ENCODE peak calls at places on chromosomes 12 and 14, in ten cellular contexts. One of them, this sample, is unnamed.
A peak's percentile ranks its signal among the peaks of the same experiment; 100 is the strongest.

GRCh38 chr14:89911018-89911919 is 43.3 kb downstream of the EFCAB11 start:
- DNase-seq in NCI-H1105 treated with DMSO at 0.1 percent for 48 hours: peak; percentile 12
- DNase-seq in GM12878: no peak
- DNase-seq in activated naive CD8-positive, alpha-beta T cell treated with anti-CD3 and anti-CD28 coated beads, Interleukin-2, amount 50 U/mL, for 24 hours: no peak
- DNase-seq in NAMALWA: no peak
- DNase-seq in skeletal muscle cell: no peak
- DNase-seq in fibroblast of gingiva: peak; percentile 84
- DNase-seq in progenitor cell of endocrine pancreas: no peak
- DNase-seq in T-helper 1 cell: no peak
- DNase-seq in HTR-8/SVneo: no peak
- DNase-seq in this sample: no peak

GRCh38 chr14:104687601-104688504 is 1.6 kb upstream of the INF2 start:
- DNase-seq in NCI-H1105 treated with DMSO at 0.1 percent for 48 hours: peak; percentile 66
- DNase-seq in GM12878: no peak
- DNase-seq in activated naive CD8-positive, alpha-beta T cell treated with anti-CD3 and anti-CD28 coated beads, Interleukin-2, amount 50 U/mL, for 24 hours: no peak
- DNase-seq in NAMALWA: no peak
- DNase-seq in skeletal muscle cell: no peak
- DNase-seq in fibroblast of gingiva: no peak
- DNase-seq in progenitor cell of endocrine pancreas: peak; percentile 53
- DNase-seq in T-helper 1 cell: no peak
- DNase-seq in HTR-8/SVneo: peak; percentile 88
- DNase-seq in this sample: no peak

GRCh38 chr12:63326260-63326659 is 175.3 kb upstream of the AVPR1A start:
- DNase-seq in NCI-H1105 treated with DMSO at 0.1 percent for 48 hours: no peak
- DNase-seq in GM12878: no peak
- DNase-seq in activated naive CD8-positive, alpha-beta T cell treated with anti-CD3 and anti-CD28 coated beads, Interleukin-2, amount 50 U/mL, for 24 hours: no peak
- DNase-seq in NAMALWA: no peak
- DNase-seq in skeletal muscle cell: no peak
- DNase-seq in fibroblast of gingiva: no peak
- DNase-seq in progenitor cell of endocrine pancreas: no peak
- DNase-seq in T-helper 1 cell: no peak
- DNase-seq in HTR-8/SVneo: no peak
- DNase-seq in this sample: no peak

GRCh38 chr14:24483604-24484252 is 24.3 kb downstream of the CMA1 start:
- DNase-seq in NCI-H1105 treated with DMSO at 0.1 percent for 48 hours: no peak
- DNase-seq in GM12878: no peak
- DNase-seq in activated naive CD8-positive, alpha-beta T cell treated with anti-CD3 and anti-CD28 coated beads, Interleukin-2, amount 50 U/mL, for 24 hours: no peak
- DNase-seq in NAMALWA: peak; percentile 11
- DNase-seq in skeletal muscle cell: peak; percentile 8
- DNase-seq in fibroblast of gingiva: no peak
- DNase-seq in progenitor cell of endocrine pancreas: no peak
- DNase-seq in T-helper 1 cell: no peak
- DNase-seq in HTR-8/SVneo: no peak
- DNase-seq in this sample: no peak

GRCh38 chr14:103825103-103825502 is 22.3 kb downstream of the PPP1R13B start:
- DNase-seq in NCI-H1105 treated with DMSO at 0.1 percent for 48 hours: no peak
- DNase-seq in GM12878: no peak
- DNase-seq in activated naive CD8-positive, alpha-beta T cell treated with anti-CD3 and anti-CD28 coated beads, Interleukin-2, amount 50 U/mL, for 24 hours: no peak
- DNase-seq in NAMALWA: no peak
- DNase-seq in skeletal muscle cell: no peak
- DNase-seq in fibroblast of gingiva: no peak
- DNase-seq in progenitor cell of endocrine pancreas: no peak
- DNase-seq in T-helper 1 cell: no peak
- DNase-seq in HTR-8/SVneo: no peak
- DNase-seq in this sample: no peak

GRCh38 chr12:92472198-92472597 is 230.6 kb upstream of the PLEKHG7 start:
- DNase-seq in NCI-H1105 treated with DMSO at 0.1 percent for 48 hours: no peak
- DNase-seq in GM12878: no peak
- DNase-seq in activated naive CD8-positive, alpha-beta T cell treated with anti-CD3 and anti-CD28 coated beads, Interleukin-2, amount 50 U/mL, for 24 hours: no peak
- DNase-seq in NAMALWA: no peak
- DNase-seq in skeletal muscle cell: no peak
- DNase-seq in fibroblast of gingiva: no peak
- DNase-seq in progenitor cell of endocrine pancreas: no peak
- DNase-seq in T-helper 1 cell: no peak
- DNase-seq in HTR-8/SVneo: no peak
- DNase-seq in this sample: no peak

GRCh38 chr12:62192486-62193250 is 67.5 kb upstream of the USP15 start:
- DNase-seq in NCI-H1105 treated with DMSO at 0.1 percent for 48 hours: peak; percentile 68
- DNase-seq in GM12878: peak; percentile 20
- DNase-seq in activated naive CD8-positive, alpha-beta T cell treated with anti-CD3 and anti-CD28 coated beads, Interleukin-2, amount 50 U/mL, for 24 hours: peak; percentile 30
- DNase-seq in NAMALWA: peak; percentile 85
- DNase-seq in skeletal muscle cell: peak; percentile 54
- DNase-seq in fibroblast of gingiva: peak; percentile 75
- DNase-seq in progenitor cell of endocrine pancreas: peak; percentile 52
- DNase-seq in T-helper 1 cell: no peak
- DNase-seq in HTR-8/SVneo: peak; percentile 81
- DNase-seq in this sample: peak; percentile 46

GRCh38 chr12:110983811-110984210 is 63.4 kb upstream of the MYL2 start:
- DNase-seq in NCI-H1105 treated with DMSO at 0.1 percent for 48 hours: no peak
- DNase-seq in GM12878: no peak
- DNase-seq in activated naive CD8-positive, alpha-beta T cell treated with anti-CD3 and anti-CD28 coated beads, Interleukin-2, amount 50 U/mL, for 24 hours: no peak
- DNase-seq in NAMALWA: no peak
- DNase-seq in skeletal muscle cell: no peak
- DNase-seq in fibroblast of gingiva: no peak
- DNase-seq in progenitor cell of endocrine pancreas: no peak
- DNase-seq in T-helper 1 cell: no peak
- DNase-seq in HTR-8/SVneo: no peak
- DNase-seq in this sample: no peak

GRCh38 chr14:91169951-91170350 is 56.1 kb downstream of the DGLUCY start:
- DNase-seq in NCI-H1105 treated with DMSO at 0.1 percent for 48 hours: no peak
- DNase-seq in GM12878: no peak
- DNase-seq in activated naive CD8-positive, alpha-beta T cell treated with anti-CD3 and anti-CD28 coated beads, Interleukin-2, amount 50 U/mL, for 24 hours: no peak
- DNase-seq in NAMALWA: no peak
- DNase-seq in skeletal muscle cell: no peak
- DNase-seq in fibroblast of gingiva: no peak
- DNase-seq in progenitor cell of endocrine pancreas: no peak
- DNase-seq in T-helper 1 cell: no peak
- DNase-seq in HTR-8/SVneo: no peak
- DNase-seq in this sample: no peak

GRCh38 chr12:31722580-31722979 is 6.2 kb downstream of the AMN1 start:
- DNase-seq in NCI-H1105 treated with DMSO at 0.1 percent for 48 hours: no peak
- DNase-seq in GM12878: no peak
- DNase-seq in activated naive CD8-positive, alpha-beta T cell treated with anti-CD3 and anti-CD28 coated beads, Interleukin-2, amount 50 U/mL, for 24 hours: no peak
- DNase-seq in NAMALWA: no peak
- DNase-seq in skeletal muscle cell: no peak
- DNase-seq in fibroblast of gingiva: no peak
- DNase-seq in progenitor cell of endocrine pancreas: no peak
- DNase-seq in T-helper 1 cell: no peak
- DNase-seq in HTR-8/SVneo: no peak
- DNase-seq in this sample: no peak

GRCh38 chr12:107610030-107610859 is 75.4 kb upstream of the PWP1 start:
- DNase-seq in NCI-H1105 treated with DMSO at 0.1 percent for 48 hours: peak; percentile 52
- DNase-seq in GM12878: no peak
- DNase-seq in activated naive CD8-positive, alpha-beta T cell treated with anti-CD3 and anti-CD28 coated beads, Interleukin-2, amount 50 U/mL, for 24 hours: peak; percentile 45
- DNase-seq in NAMALWA: peak; percentile 48
- DNase-seq in skeletal muscle cell: peak; percentile 15
- DNase-seq in fibroblast of gingiva: peak; percentile 15
- DNase-seq in progenitor cell of endocrine pancreas: no peak
- DNase-seq in T-helper 1 cell: no peak
- DNase-seq in HTR-8/SVneo: peak; percentile 41
- DNase-seq in this sample: no peak

GRCh38 chr12:25052191-25053020 is 103.5 kb upstream of the BCAT1 start:
- DNase-seq in NCI-H1105 treated with DMSO at 0.1 percent for 48 hours: no peak
- DNase-seq in GM12878: peak; percentile 93
- DNase-seq in activated naive CD8-positive, alpha-beta T cell treated with anti-CD3 and anti-CD28 coated beads, Interleukin-2, amount 50 U/mL, for 24 hours: peak; percentile 44
- DNase-seq in NAMALWA: peak; percentile 98
- DNase-seq in skeletal muscle cell: no peak
- DNase-seq in fibroblast of gingiva: no peak
- DNase-seq in progenitor cell of endocrine pancreas: no peak
- DNase-seq in T-helper 1 cell: no peak
- DNase-seq in HTR-8/SVneo: no peak
- DNase-seq in this sample: peak; percentile 78

GRCh38 chr12:12039897-12040296 is 30.8 kb upstream of the BCL2L14 start:
- DNase-seq in NCI-H1105 treated with DMSO at 0.1 percent for 48 hours: no peak
- DNase-seq in GM12878: no peak
- DNase-seq in activated naive CD8-positive, alpha-beta T cell treated with anti-CD3 and anti-CD28 coated beads, Interleukin-2, amount 50 U/mL, for 24 hours: no peak
- DNase-seq in NAMALWA: no peak
- DNase-seq in skeletal muscle cell: no peak
- DNase-seq in fibroblast of gingiva: no peak
- DNase-seq in progenitor cell of endocrine pancreas: no peak
- DNase-seq in T-helper 1 cell: no peak
- DNase-seq in HTR-8/SVneo: no peak
- DNase-seq in this sample: no peak

GRCh38 chr14:64680013-64680674 is 24.1 kb upstream of the PLEKHG3 start:
- DNase-seq in NCI-H1105 treated with DMSO at 0.1 percent for 48 hours: peak; percentile 45
- DNase-seq in GM12878: no peak
- DNase-seq in activated naive CD8-positive, alpha-beta T cell treated with anti-CD3 and anti-CD28 coated beads, Interleukin-2, amount 50 U/mL, for 24 hours: no peak
- DNase-seq in NAMALWA: no peak
- DNase-seq in skeletal muscle cell: no peak
- DNase-seq in fibroblast of gingiva: no peak
- DNase-seq in progenitor cell of endocrine pancreas: no peak
- DNase-seq in T-helper 1 cell: no peak
- DNase-seq in HTR-8/SVneo: no peak
- DNase-seq in this sample: no peak

GRCh38 chr14:33714527-33715222 is 236.2 kb downstream of the EGLN3 start:
- DNase-seq in NCI-H1105 treated with DMSO at 0.1 percent for 48 hours: no peak
- DNase-seq in GM12878: no peak
- DNase-seq in activated naive CD8-positive, alpha-beta T cell treated with anti-CD3 and anti-CD28 coated beads, Interleukin-2, amount 50 U/mL, for 24 hours: no peak
- DNase-seq in NAMALWA: no peak
- DNase-seq in skeletal muscle cell: no peak
- DNase-seq in fibroblast of gingiva: peak; percentile 61
- DNase-seq in progenitor cell of endocrine pancreas: no peak
- DNase-seq in T-helper 1 cell: no peak
- DNase-seq in HTR-8/SVneo: no peak
- DNase-seq in this sample: no peak

GRCh38 chr14:103259801-103260628 is 74.0 kb upstream of the EIF5 start:
- DNase-seq in NCI-H1105 treated with DMSO at 0.1 percent for 48 hours: no peak
- DNase-seq in GM12878: no peak
- DNase-seq in activated naive CD8-positive, alpha-beta T cell treated with anti-CD3 and anti-CD28 coated beads, Interleukin-2, amount 50 U/mL, for 24 hours: no peak
- DNase-seq in NAMALWA: no peak
- DNase-seq in skeletal muscle cell: no peak
- DNase-seq in fibroblast of gingiva: no peak
- DNase-seq in progenitor cell of endocrine pancreas: no peak
- DNase-seq in T-helper 1 cell: no peak
- DNase-seq in HTR-8/SVneo: no peak
- DNase-seq in this sample: no peak

GRCh38 chr14:77003960-77004710 is 24.4 kb downstream of the IRF2BPL start:
- DNase-seq in NCI-H1105 treated with DMSO at 0.1 percent for 48 hours: no peak
- DNase-seq in GM12878: no peak
- DNase-seq in activated naive CD8-positive, alpha-beta T cell treated with anti-CD3 and anti-CD28 coated beads, Interleukin-2, amount 50 U/mL, for 24 hours: no peak
- DNase-seq in NAMALWA: no peak
- DNase-seq in skeletal muscle cell: no peak
- DNase-seq in fibroblast of gingiva: no peak
- DNase-seq in progenitor cell of endocrine pancreas: no peak
- DNase-seq in T-helper 1 cell: no peak
- DNase-seq in HTR-8/SVneo: no peak
- DNase-seq in this sample: no peak